ENCODE peak calls at places on chromosomes 2 and 18, in seven cellular contexts. V, M, W, H, N, A and G are unnamed samples.

GRCh38 chr2:176612736-176613135 is 343.5 kb downstream of the MTX2 start:
- DNase-seq in A (no peak), H (no peak), W (no peak), N (no peak), M (peak), V (no peak), G (no peak)

GRCh38 chr2:148658807-148659722 is 14.5 kb downstream of the EPC2 start:
- DNase-seq in H (no peak), W (no peak), A (no peak), M (peak), V (peak), N (no peak), G (peak)

GRCh38 chr2:128310761-128311160 is 7.9 kb downstream of the HS6ST1 start:
- DNase-seq in A (no peak), N (no peak), W (no peak), M (no peak), H (no peak), V (no peak), G (no peak)

GRCh38 chr18:8548186-8548585 is 61.1 kb upstream of the RAB12 start:
- DNase-seq in N (no peak), H (no peak), W (no peak), V (peak), A (no peak), M (peak), G (peak)

GRCh38 chr2:119476301-119477117 is 44.9 kb downstream of the TMEM37 start:
- DNase-seq in H (no peak), W (no peak), M (peak), V (peak), N (peak), A (peak), G (peak)

GRCh38 chr2:212227755-212228154 is 310.8 kb downstream of the ERBB4 start:
- DNase-seq in N (peak), A (no peak), H (peak), V (peak), W (no peak), M (peak), G (peak)

GRCh38 chr2:6506311-6507258 is 359.1 kb downstream of the CMPK2 start:
- DNase-seq in N (no peak), H (no peak), W (no peak), V (peak), A (no peak), M (peak), G (peak)

GRCh38 chr18:31102020-31102684 is at the start of gene DSC2:
- DNase-seq in W (no peak), N (peak), V (no peak), H (no peak), A (no peak), M (no peak), G (no peak)

GRCh38 chr2:39660612-39661196 is 5.0 kb upstream of the TMEM178A start:
- DNase-seq in M (peak), W (no peak), N (no peak), H (no peak), A (no peak), V (no peak), G (peak)

GRCh38 chr18:67496469-67496868 is 20.1 kb downstream of the DSEL start:
- DNase-seq in V (no peak), A (no peak), M (no peak), H (no peak), W (no peak), N (no peak), G (no peak)

GRCh38 chr2:232142049-232142448 is 180.5 kb downstream of the DIS3L2 start:
- DNase-seq in V (peak), W (no peak), H (no peak), A (peak), N (peak), M (peak), G (peak)

GRCh38 chr2:23697676-23698075 is 229.2 kb downstream of the ATAD2B start:
- DNase-seq in V (peak), A (no peak), H (no peak), W (no peak), M (no peak), N (no peak), G (peak)

GRCh38 chr2:241764272-241765241 is 12.1 kb upstream of the GAL3ST2 start:
- DNase-seq in A (no peak), H (no peak), W (no peak), V (no peak), N (no peak), M (no peak), G (peak)

GRCh38 chr2:10961490-10961875 is 49.7 kb downstream of the KCNF1 start:
- DNase-seq in M (no peak), A (no peak), W (no peak), N (peak), V (no peak), H (no peak), G (no peak)

GRCh38 chr2:54503828-54504227 is 47.7 kb downstream of the SPTBN1 start:
- DNase-seq in A (no peak), M (no peak), N (no peak), V (no peak), H (no peak), W (no peak), G (no peak)

GRCh38 chr2:65688166-65688886 is 255.9 kb upstream of the SPRED2 start:
- DNase-seq in M (no peak), H (no peak), A (no peak), W (no peak), N (no peak), V (no peak), G (no peak)

GRCh38 chr2:220029013-220029412 is 401.6 kb downstream of the SLC4A3 start:
- DNase-seq in N (no peak), W (no peak), M (no peak), V (no peak), A (no peak), H (no peak), G (no peak)